ENCODE peak calls at places on chromosome 22, in five cellular contexts. B is SK-N-SH, G is GM12878, C is K562, R is HepG2. M is an unnamed sample.
A peak's percentile ranks its signal among the peaks of the same experiment; 100 is the strongest.

GRCh38 chr22:19783531-19784395 is 23.2 kb downstream of the TBX1 start:
- DNase-seq in G (no peak), C (no peak), B (no peak), R (no peak), M (no peak)

GRCh38 chr22:46457502-46458488 is 79.6 kb downstream of the CELSR1 start:
- DNase-seq in R (no peak), G (no peak), C (no peak), B (peak; percentile 52), M (no peak)

GRCh38 chr22:49763138-49763537 is 64.5 kb downstream of the BRD1 start:
- DNase-seq in G (no peak), B (no peak), R (no peak), C (no peak), M (no peak)

GRCh38 chr22:30538280-30538679 is 8.3 kb downstream of the SEC14L6 start:
- DNase-seq in R (no peak), C (no peak), B (no peak), G (no peak), M (no peak)

GRCh38 chr22:49151256-49152131 is 676.2 kb downstream of the BRD1 start:
- DNase-seq in C (no peak), G (no peak), B (peak; percentile 55), R (no peak), M (no peak)

GRCh38 chr22:23058481-23059336 is 11.6 kb upstream of the GNAZ start:
- DNase-seq in G (no peak), C (no peak), B (no peak), R (no peak), M (no peak)

GRCh38 chr22:50303515-50303847 is 4.0 kb downstream of the PLXNB2 start:
- DNase-seq in C (no peak), B (no peak), R (no peak), G (no peak), M (no peak)

GRCh38 chr22:46114518-46115387 is 35.6 kb upstream of the PPARA start:
- DNase-seq in G (no peak), B (no peak), C (no peak), R (no peak), M (no peak)

GRCh38 chr22:49886346-49887073 is 31.7 kb downstream of the ALG12 start:
- DNase-seq in G (no peak), R (no peak), C (no peak), B (no peak), M (no peak)

GRCh38 chr22:35914665-35915476 is 113.8 kb downstream of the RBFOX2 start:
- DNase-seq in B (peak; percentile 62), C (peak; percentile 54), G (no peak), R (peak; percentile 91), M (peak; percentile 83)

GRCh38 chr22:49824185-49824925 is 3.3 kb downstream of the BRD1 start:
- DNase-seq in G (no peak), R (no peak), C (no peak), B (no peak), M (no peak)

GRCh38 chr22:25057013-25057881 is 104.7 kb downstream of the KIAA1671 start:
- DNase-seq in C (peak; percentile 56), R (peak; percentile 44), G (no peak), B (peak; percentile 79), M (peak; percentile 44)

GRCh38 chr22:25053153-25053805 is 100.8 kb downstream of the KIAA1671 start:
- DNase-seq in G (no peak), R (peak; percentile 63), B (no peak), C (no peak), M (no peak)

GRCh38 chr22:25051073-25051472 is 98.6 kb downstream of the KIAA1671 start:
- DNase-seq in G (no peak), C (peak; percentile 38), R (no peak), B (peak; percentile 53), M (no peak)

GRCh38 chr22:25051983-25052710 is 99.6 kb downstream of the KIAA1671 start:
- DNase-seq in G (no peak), C (no peak), R (peak; percentile 8), B (peak; percentile 76), M (no peak)

GRCh38 chr22:25054943-25055511 is 102.5 kb downstream of the KIAA1671 start:
- DNase-seq in R (no peak), C (no peak), B (no peak), G (no peak), M (no peak)
- TF ChIP-seq SMC3 in R (no peak), C (no peak), B (no peak), G (no peak), M (no peak)

DNA sequence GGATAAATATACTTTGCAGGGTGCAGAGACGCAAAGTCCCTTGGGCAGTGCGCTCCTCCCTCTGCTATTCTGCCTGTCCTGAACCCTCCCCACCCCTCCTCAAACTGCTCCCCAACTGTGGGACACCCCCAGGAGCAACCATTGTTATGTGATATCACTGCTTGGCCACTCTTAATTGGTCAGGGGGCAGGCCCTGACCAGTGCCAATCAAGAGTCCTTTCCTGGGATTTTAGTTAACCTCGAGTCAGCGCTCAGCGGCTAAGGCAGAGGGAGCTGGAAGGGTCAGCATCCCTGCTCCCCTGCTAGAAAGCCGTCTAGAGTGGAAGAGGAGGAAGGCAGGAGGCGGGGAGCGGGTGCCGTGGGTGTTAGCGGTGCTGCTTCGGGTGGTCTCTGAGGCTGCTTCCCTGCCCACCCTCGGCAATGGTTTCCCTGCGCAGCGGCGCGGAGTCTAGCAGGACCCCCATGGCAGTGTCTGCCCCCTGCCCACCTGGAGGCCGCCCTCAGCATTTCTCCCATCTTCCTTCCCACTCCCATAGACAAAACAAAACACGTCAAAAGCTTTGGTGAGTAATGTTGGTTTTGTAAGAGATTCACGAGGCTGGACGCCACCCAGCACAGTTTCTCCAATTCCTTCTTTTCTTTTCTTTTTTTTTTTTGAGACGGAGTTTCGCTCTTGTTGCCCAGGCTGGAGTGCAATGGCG is 38.4 kb upstream of the A4GALT start:
- DNase-seq in C (no peak), B (no peak), R (no peak), G (no peak), M (peak; percentile 64)
- TF ChIP-seq CHD2 in C (no peak), B (no peak), R (no peak), G (no peak), M (no peak)

DNA sequence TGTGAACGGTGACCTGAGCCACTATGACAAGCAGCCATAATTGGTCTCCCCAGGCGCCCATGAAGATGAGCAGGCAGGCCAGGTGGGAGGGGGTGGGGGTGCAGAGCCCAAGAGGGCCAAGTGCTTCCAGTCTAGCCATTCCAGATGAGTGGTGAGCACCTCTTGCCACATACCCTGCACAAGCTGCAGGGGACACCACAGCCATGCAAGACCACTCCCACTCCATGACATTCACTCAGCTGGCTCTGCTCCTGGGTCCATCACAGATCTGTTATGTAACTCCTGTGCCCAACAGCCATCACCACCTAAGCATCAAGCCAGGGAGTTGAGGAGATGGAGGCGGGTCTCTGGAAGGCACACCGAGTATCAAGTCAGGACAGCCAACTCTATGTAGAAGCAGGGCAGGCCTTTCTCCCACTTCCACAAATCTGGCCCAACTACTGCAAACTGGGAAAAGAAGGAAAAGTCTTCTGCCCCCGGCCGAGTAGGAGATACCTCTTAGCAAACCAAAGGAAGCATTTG is 8.4 kb downstream of the TMEM184B start:
- DNase-seq in B (no peak), C (no peak), R (no peak), G (no peak), M (no peak)
- TF ChIP-seq SMC3 in B (no peak), C (no peak), R (no peak), G (no peak), M (no peak)

GRCh38 chr22:29382575-29383328 is 5.6 kb downstream of the AP1B1 start:
- DNase-seq in C (no peak), R (no peak), B (no peak), G (no peak), M (no peak)
- TF ChIP-seq CHD2 in C (no peak), R (no peak), B (no peak), G (no peak), M (no peak)

GRCh38 chr22:38202437-38203089 is 769 bp downstream of the MAFF start:
- DNase-seq in C (peak; percentile 70), B (peak; percentile 76), G (no peak), R (peak; percentile 50), M (peak; percentile 60)

GRCh38 chr22:38203855-38204497 is 2.2 kb downstream of the MAFF start:
- DNase-seq in C (no peak), R (no peak), G (no peak), B (no peak), M (no peak)

GRCh38 chr22:38201718-38202436 is at the start of gene MAFF:
- DNase-seq in R (peak; percentile 92), B (peak; percentile 91), G (peak; percentile 69), C (peak; percentile 93), M (peak; percentile 64)

GRCh38 chr22:38204784-38205183 is 3.0 kb downstream of the MAFF start:
- DNase-seq in G (peak; percentile 58), R (no peak), B (no peak), C (no peak), M (no peak)

DNA sequence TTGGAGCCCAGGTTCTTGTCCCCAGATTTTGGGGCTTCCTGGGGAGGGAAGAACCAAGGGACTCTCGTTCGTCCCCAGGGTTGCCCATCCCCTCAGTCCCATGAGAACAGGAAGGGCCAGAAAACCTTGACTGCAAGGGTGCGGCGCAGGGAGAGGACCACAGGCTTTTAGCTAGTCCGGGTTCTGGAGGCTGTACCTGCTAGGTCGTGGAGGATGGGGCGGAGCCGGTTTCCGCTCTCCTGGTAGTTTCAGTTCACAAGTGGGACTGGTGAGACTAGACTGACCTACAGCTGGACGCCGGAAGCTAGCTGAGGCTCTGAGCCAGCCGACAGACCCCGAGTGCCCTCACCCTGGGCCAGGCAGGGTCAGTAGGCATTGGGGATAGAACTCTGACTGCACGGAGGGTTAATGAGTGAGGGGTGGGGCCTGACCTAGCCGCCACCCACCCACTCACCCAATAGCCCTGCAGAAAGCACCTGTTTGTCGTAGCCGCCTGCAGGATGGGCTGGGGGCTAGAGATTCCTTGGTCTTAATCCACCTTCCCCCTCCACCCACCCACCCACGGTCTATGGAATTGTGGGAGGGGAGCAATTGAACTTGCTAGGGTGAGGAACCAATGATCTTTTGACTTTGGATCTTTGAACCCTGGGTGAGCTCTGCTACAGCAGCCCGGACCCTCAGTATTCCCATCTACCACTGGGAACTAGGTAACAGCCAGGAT is 1.5 kb downstream of the MAFF start:
- DNase-seq in R (peak; percentile 46), B (peak; percentile 50), G (no peak), C (no peak), M (no peak)
- TF ChIP-seq SMC3 in R (no peak), B (no peak), G (no peak), C (no peak), M (no peak)

GRCh38 chr22:37638351-37639069 is 959 bp upstream of the SH3BP1 start:
- DNase-seq in R (peak; percentile 60), B (no peak), G (no peak), C (no peak), M (no peak)

GRCh38 chr22:37640591-37641250 is 1.3 kb downstream of the SH3BP1 start:
- DNase-seq in C (no peak), G (no peak), B (no peak), R (no peak), M (no peak)

GRCh38 chr22:37639771-37640590 is 512 bp downstream of the SH3BP1 start:
- DNase-seq in B (peak; percentile 77), G (no peak), C (peak; percentile 61), R (no peak), M (no peak)

GRCh38 chr22:37641251-37641949 is 1.9 kb downstream of the SH3BP1 start:
- DNase-seq in B (no peak), C (no peak), R (no peak), G (no peak), M (no peak)

GRCh38 chr22:37639070-37639760 is at the start of gene SH3BP1:
- DNase-seq in G (no peak), B (peak; percentile 89), R (peak; percentile 57), C (peak; percentile 81), M (no peak)
- TF ChIP-seq CHD2 in G (no peak), B (no peak), R (no peak), C (no peak), M (no peak)